ENCODE peak calls at places on chromosome 4, in five cellular contexts. O is cardiac muscle cell, U is lower lobe of right lung, C is PC-9, P is mesenchymal stem cell. M is an unnamed sample. For H3K36me3 and H3K4me1, the result is how much of the 10 kb centered on the place peaks cover.

GRCh38 chr4:177309525-177310371 is at the start of gene NEIL3:
- DNase-seq in U (peak), P (peak), C (peak), O (peak), M (peak)

GRCh38 chr4:154317600-154317999 is 174.0 kb downstream of the DCHS2 start:
- DNase-seq in C (no peak), P (no peak), O (no peak), U (no peak), M (no peak)

GRCh38 chr4:7024336-7024890 is 18.8 kb upstream of the TADA2B start:
- DNase-seq in U (no peak), C (no peak), P (no peak), O (no peak), M (no peak)

GRCh38 chr4:1232661-1233621 is 16.0 kb downstream of the CTBP1 start:
- DNase-seq in U (peak), O (peak), P (peak), C (no peak), M (peak)

GRCh38 chr4:3168029-3168428 is 80.9 kb upstream of the MSANTD1 start:
- DNase-seq in U (no peak), C (no peak), P (peak), O (peak), M (no peak)

GRCh38 chr4:184402239-184402638 is 72.1 kb downstream of the IRF2 start:
- DNase-seq in P (no peak), O (no peak), C (no peak), U (no peak), M (no peak)

GRCh38 chr4:82780398-82781231 is 18.0 kb downstream of the SCD5 start:
- DNase-seq in C (peak), P (peak), O (peak), U (peak), M (peak)

GRCh38 chr4:108940086-108941033 is 177.5 kb upstream of the ETNPPL start:
- DNase-seq in P (no peak), C (no peak), O (no peak), U (no peak), M (no peak)

GRCh38 chr4:159142254-159142653 is 39.4 kb downstream of the RAPGEF2 start:
- DNase-seq in P (no peak), C (no peak), U (no peak), O (peak), M (no peak)

GRCh38 chr4:148740701-148741100 is 298.5 kb upstream of the NR3C2 start:
- DNase-seq in P (no peak), C (no peak), U (no peak), O (no peak), M (no peak)

GRCh38 chr4:64784125-64784524 is 374.9 kb upstream of the TECRL start:
- DNase-seq in U (no peak), O (no peak), C (peak), P (no peak), M (no peak)

GRCh38 chr4:122762520-122762919 is 30.0 kb downstream of the BBS12 start:
- DNase-seq in P (no peak), U (no peak), O (no peak), C (no peak), M (no peak)

GRCh38 chr4:12852338-12853307 is 631.5 kb downstream of the RAB28 start:
- DNase-seq in U (no peak), O (peak), P (peak), C (peak), M (no peak)

GRCh38 chr4:142080960-142081359 is 444.6 kb downstream of the IL15 start:
- DNase-seq in P (peak), C (no peak), U (no peak), O (peak), M (no peak)

GRCh38 chr4:8819019-8819418 is 52.6 kb downstream of the HMX1 start:
- DNase-seq in C (no peak), U (peak), P (no peak), O (no peak), M (peak)

GRCh38 chr4:11720292-11720691 is 291.6 kb upstream of the HS3ST1 start:
- DNase-seq in P (peak), U (no peak), O (peak), C (peak), M (peak)

GRCh38 chr4:86848136-86848535 is 1.0 kb downstream of the SLC10A6 start:
- DNase-seq in C (no peak), P (no peak), U (no peak), O (no peak), M (no peak)

GRCh38 chr4:90357117-90357710 is 230.0 kb downstream of the CCSER1 start:
- DNase-seq in U (no peak), P (peak), C (peak), O (peak), M (no peak)

GRCh38 chr4:55337944-55338343 is 8.1 kb upstream of the SRD5A3 start:
- DNase-seq in P (no peak), C (no peak), O (no peak), U (no peak), M (no peak)
- H3K27ac ChIP-seq in P (no peak), C (no peak), O (no peak), U (no peak), M (no peak)

GRCh38 chr4:77167866-77168265 is 10.9 kb downstream of the CCNG2 start:
- DNase-seq in C (no peak), P (no peak), O (no peak), U (no peak), M (no peak)

GRCh38 chr4:77169496-77169895 is 12.5 kb downstream of the CCNG2 start:
- DNase-seq in U (no peak), C (no peak), O (peak), P (peak), M (no peak)

GRCh38 chr4:77170926-77171325 is 13.9 kb downstream of the CCNG2 start:
- DNase-seq in P (no peak), O (no peak), U (no peak), C (no peak), M (no peak)

GRCh38 chr4:77163636-77164035 is 6.6 kb downstream of the CCNG2 start:
- DNase-seq in U (no peak), O (no peak), P (no peak), C (no peak), M (no peak)

GRCh38 chr4:77167173-77167572 is 10.2 kb downstream of the CCNG2 start:
- DNase-seq in P (no peak), O (no peak), C (no peak), U (no peak), M (no peak)
- H3K36me3 ChIP-seq in P (under half), O (under half), C (under half), U (half or more), M (under half)

GRCh38 chr4:57103051-57103450 is 7.1 kb downstream of the IGFBP7 start:
- DNase-seq in P (peak), O (peak), U (no peak), C (no peak), M (no peak)
- H3K4me1 ChIP-seq in P (under half), O (under half), U (under half), C (under half), M (under half)

GRCh38 chr4:30839583-30840520 is 119.7 kb downstream of the PCDH7 start:
- DNase-seq in U (no peak), C (peak), P (peak), O (peak), M (no peak)
- H3K27ac ChIP-seq in U (no peak), C (no peak), P (no peak), O (peak), M (no peak)

GRCh38 chr4:94653095-94653649 is 104.6 kb upstream of the BMPR1B start:
- DNase-seq in P (no peak), U (no peak), O (peak), C (no peak), M (no peak)
- H3K36me3 ChIP-seq in P (under half), U (under half), O (half or more), C (under half), M (under half)

GRCh38 chr4:145927055-145927454 is 11.6 kb downstream of the ZNF827 start:
- DNase-seq in P (no peak), U (no peak), O (no peak), C (no peak), M (no peak)
- H3K4me1 ChIP-seq in P (under half), U (under half), O (under half), C (under half), M (under half)

GRCh38 chr4:75340561-75340960 is 173.6 kb downstream of the RCHY1 start:
- DNase-seq in O (no peak), U (no peak), P (no peak), C (no peak), M (no peak)
- H3K27ac ChIP-seq in O (no peak), U (no peak), P (no peak), C (no peak), M (no peak)